ENCODE peak calls at places on chromosomes 6 and 20, in five cellular contexts. V, B, U, E and I are unnamed samples.

GRCh38 chr6:150830409-150831165 is 34.9 kb upstream of the MTHFD1L start:
- DNase-seq in V (no peak), B (no peak), U (no peak), E (no peak), I (peak)

GRCh38 chr20:62599216-62600110 is 42.8 kb upstream of the SLCO4A1 start:
- DNase-seq in V (no peak), B (no peak), U (no peak), E (no peak), I (no peak)

GRCh38 chr6:107196143-107196542 is 80.8 kb upstream of the BEND3 start:
- DNase-seq in V (no peak), B (no peak), U (no peak), E (no peak), I (peak)

GRCh38 chr20:64212750-64213149 is 42.8 kb upstream of the PCMTD2 start:
- DNase-seq in V (no peak), B (no peak), U (no peak), E (no peak), I (peak)

GRCh38 chr6:6697620-6698019 is 109.1 kb downstream of the LY86 start:
- DNase-seq in V (no peak), B (no peak), U (no peak), E (no peak), I (peak)

GRCh38 chr6:24775520-24776058 is 852 bp downstream of the GMNN start:
- DNase-seq in V (no peak), B (no peak), U (no peak), E (no peak), I (peak)

GRCh38 chr6:82183642-82184282 is 63.8 kb downstream of the IBTK start:
- DNase-seq in V (no peak), B (no peak), U (no peak), E (no peak), I (no peak)

GRCh38 chr20:48682529-48683385 is 145.0 kb downstream of the PREX1 start:
- DNase-seq in V (peak), B (peak), U (no peak), E (no peak), I (peak)

GRCh38 chr6:29301401-29301800 is at the start of gene OR14J1:
- DNase-seq in V (no peak), B (no peak), U (no peak), E (no peak), I (no peak)

GRCh38 chr6:145798530-145798929 is 16.1 kb downstream of the FBXO30 start:
- DNase-seq in V (no peak), B (no peak), U (no peak), E (no peak), I (peak)

GRCh38 chr20:50272413-50273120 is 81.9 kb downstream of the CEBPB start:
- DNase-seq in V (no peak), B (no peak), U (no peak), E (no peak), I (no peak)

GRCh38 chr6:38095054-38095453 is 275.5 kb downstream of the ZFAND3 start:
- DNase-seq in V (no peak), B (no peak), U (no peak), E (no peak), I (peak)